ENCODE peak calls at places on chromosomes 12 and 14, in six cellular contexts. P is effector memory CD8-positive, alpha-beta T cell; E is psoas muscle; I is cardiac muscle cell; G is AG08395; U is glutamatergic neuron. N is an unnamed sample.
A peak's percentile ranks its signal among the peaks of the same experiment; 100 is the strongest.

GRCh38 chr12:65958456-65958855 is 134.2 kb downstream of the HMGA2 start:
- DNase-seq in P (no peak), E (no peak), I (no peak), G (no peak), U (no peak), N (no peak)

GRCh38 chr14:101075801-101076413 is 172.4 kb upstream of the RTL1 start:
- DNase-seq in P (no peak), E (no peak), I (no peak), G (no peak), U (no peak), N (no peak)

GRCh38 chr14:101814869-101815268 is 53.4 kb downstream of the PPP2R5C start:
- DNase-seq in P (no peak), E (no peak), I (no peak), G (no peak), U (no peak), N (no peak)

GRCh38 chr14:77181603-77182437 is at the start of gene TMEM63C:
- DNase-seq in P (peak; percentile 40), E (no peak), I (peak; percentile 84), G (no peak), U (peak; percentile 86), N (no peak)

GRCh38 chr14:99566390-99567354 is 37.3 kb downstream of the CCDC85C start:
- DNase-seq in P (no peak), E (no peak), I (no peak), G (no peak), U (no peak), N (no peak)

GRCh38 chr14:23076785-23077408 is 18.0 kb downstream of the ACIN1 start:
- DNase-seq in P (peak; percentile 41), E (no peak), I (peak; percentile 52), G (no peak), U (no peak), N (no peak)

GRCh38 chr14:24261256-24261968 is 1.6 kb downstream of the TGM1 start:
- DNase-seq in P (no peak), E (no peak), I (no peak), G (no peak), U (no peak), N (no peak)

GRCh38 chr14:62667515-62667914 is 377.7 kb downstream of the KCNH5 start:
- DNase-seq in P (no peak), E (no peak), I (no peak), G (no peak), U (no peak), N (no peak)

GRCh38 chr14:58978336-58978735 is 210.1 kb upstream of the DAAM1 start:
- DNase-seq in P (no peak), E (no peak), I (no peak), G (peak; percentile 22), U (no peak), N (no peak)

GRCh38 chr14:77203611-77204456 is 22.2 kb downstream of the TMEM63C start:
- DNase-seq in P (no peak), E (no peak), I (no peak), G (no peak), U (no peak), N (no peak)

GRCh38 chr12:111643428-111643826 is 42.3 kb downstream of the BRAP start:
- DNase-seq in P (no peak), E (no peak), I (no peak), G (no peak), U (no peak), N (no peak)

GRCh38 chr14:20652996-20653975 is 11.8 kb upstream of the OR6S1 start:
- DNase-seq in P (peak; percentile 35), E (no peak), I (peak; percentile 48), G (peak; percentile 37), U (peak; percentile 35), N (no peak)

GRCh38 chr12:12790956-12791355 is 5.5 kb downstream of the APOLD1 start:
- DNase-seq in P (no peak), E (no peak), I (no peak), G (no peak), U (no peak), N (no peak)

GRCh38 chr12:51077930-51078329 is 5.5 kb downstream of the CSRNP2 start:
- DNase-seq in P (no peak), E (no peak), I (peak; percentile 6), G (peak; percentile 55), U (no peak), N (no peak)

GRCh38 chr12:111321317-111321716 is 47.6 kb downstream of the PHETA1 start:
- DNase-seq in P (no peak), E (no peak), I (no peak), G (no peak), U (no peak), N (no peak)

GRCh38 chr12:33586576-33586975 is 147.0 kb upstream of the SYT10 start:
- DNase-seq in P (no peak), E (no peak), I (no peak), G (no peak), U (no peak), N (no peak)

GRCh38 chr12:4252595-4252994 is 21.0 kb upstream of the CCND2 start:
- DNase-seq in P (no peak), E (no peak), I (no peak), G (no peak), U (no peak), N (no peak)

GRCh38 chr12:51199546-51199945 is 18.3 kb downstream of the POU6F1 start:
- DNase-seq in P (no peak), E (no peak), I (no peak), G (no peak), U (no peak), N (no peak)

GRCh38 chr12:89069431-89069830 is 282.9 kb downstream of the DUSP6 start:
- DNase-seq in P (no peak), E (no peak), I (no peak), G (no peak), U (no peak), N (no peak)

GRCh38 chr12:104636496-104636895 is 179.7 kb downstream of the CHST11 start:
- DNase-seq in P (no peak), E (no peak), I (no peak), G (no peak), U (no peak), N (no peak)

GRCh38 chr14:57060276-57060956 is 208.3 kb downstream of the EXOC5 start:
- DNase-seq in P (no peak), E (no peak), I (peak; percentile 53), G (no peak), U (no peak), N (no peak)

GRCh38 chr14:100673085-100673806 is 53.4 kb upstream of the DLK1 start:
- DNase-seq in P (no peak), E (no peak), I (peak; percentile 52), G (no peak), U (peak; percentile 81), N (no peak)

GRCh38 chr12:49537709-49538601 is 875 bp upstream of the KCNH3 start:
- DNase-seq in P (no peak), E (no peak), I (peak; percentile 53), G (no peak), U (peak; percentile 47), N (no peak)

GRCh38 chr14:105420141-105420975 is 731 bp downstream of the MTA1 start:
- DNase-seq in P (no peak), E (no peak), I (no peak), G (no peak), U (peak; percentile 22), N (no peak)